ENCODE peak calls at places on chromosomes 11 and 22, in six cellular contexts. W is NAMALWA; S is GM12891; V is NCI-H1417; X is T-cell; I is stimulated activated CD4-positive, alpha-beta T cell treated with anti-CD3 and anti-CD28 coated beads, TNF-alpha, amount 100 ng/mL, for 48 hours. T is an unnamed sample.
A peak's percentile ranks its signal among the peaks of the same experiment; 100 is the strongest.

GRCh38 chr22:19807161-19807913 is 46.8 kb downstream of the TBX1 start:
- DNase-seq in S (no peak), I (no peak), V (no peak), X (no peak), W (no peak), T (no peak)

GRCh38 chr11:107591098-107591445 is at the start of gene ELMOD1:
- DNase-seq in I (peak; percentile 16), X (peak; percentile 21), S (peak; percentile 42), W (no peak), V (peak; percentile 78), T (peak; percentile 73)

GRCh38 chr11:100855466-100856067 is 168.5 kb downstream of the ARHGAP42 start:
- DNase-seq in V (peak; percentile 40), X (no peak), W (peak; percentile 71), I (no peak), S (no peak), T (peak; percentile 20)

GRCh38 chr22:48391171-48391711 is 1436.4 kb downstream of the BRD1 start:
- DNase-seq in W (no peak), X (no peak), S (no peak), V (peak; percentile 2), I (no peak), T (no peak)

GRCh38 chr22:39250131-39250530 is 5.3 kb upstream of the PDGFB start:
- DNase-seq in X (no peak), V (no peak), I (no peak), W (no peak), S (no peak), T (no peak)

GRCh38 chr11:79702303-79702702 is 261.5 kb upstream of the TENM4 start:
- DNase-seq in X (no peak), W (no peak), V (no peak), S (no peak), I (no peak), T (no peak)

GRCh38 chr22:35329114-35329847 is 29.6 kb downstream of the TOM1 start:
- DNase-seq in W (no peak), I (no peak), V (no peak), X (no peak), S (no peak), T (no peak)

GRCh38 chr11:36034572-36035331 is 90.9 kb downstream of the LDLRAD3 start:
- DNase-seq in S (no peak), V (no peak), I (no peak), W (no peak), X (no peak), T (no peak)

GRCh38 chr11:48094643-48095339 is 114.4 kb downstream of the PTPRJ start:
- DNase-seq in I (no peak), X (no peak), V (no peak), S (no peak), W (no peak), T (no peak)

GRCh38 chr22:27804683-27805297 is 3.2 kb upstream of the MN1 start:
- DNase-seq in V (peak; percentile 44), S (peak; percentile 71), I (peak; percentile 47), X (peak; percentile 44), W (peak; percentile 60), T (peak; percentile 78)

GRCh38 chr11:61472868-61473267 is 35.7 kb upstream of the LRRC10B start:
- DNase-seq in X (no peak), I (no peak), V (no peak), S (no peak), W (no peak), T (no peak)

GRCh38 chr11:43738600-43739409 is 58.3 kb downstream of the HSD17B12 start:
- DNase-seq in X (no peak), I (no peak), V (no peak), S (no peak), W (no peak), T (no peak)

GRCh38 chr22:29482253-29482652 is 2.2 kb downstream of the NEFH start:
- DNase-seq in I (no peak), S (no peak), W (no peak), X (no peak), V (no peak), T (no peak)

GRCh38 chr11:112457532-112457931 is 196.9 kb upstream of the PLET1 start:
- DNase-seq in X (no peak), I (no peak), S (no peak), W (no peak), V (no peak), T (no peak)

GRCh38 chr11:97398246-97398645 is 1008.4 kb downstream of the JRKL start:
- DNase-seq in W (no peak), S (no peak), X (no peak), I (no peak), V (no peak), T (no peak)

GRCh38 chr22:47138898-47139789 is 376.7 kb downstream of the TBC1D22A start:
- DNase-seq in W (no peak), I (no peak), V (no peak), X (no peak), S (no peak), T (no peak)

GRCh38 chr11:73171762-73172161 is 29.6 kb upstream of the FCHSD2 start:
- DNase-seq in S (no peak), X (no peak), I (no peak), W (no peak), V (no peak), T (no peak)

GRCh38 chr11:118916842-118917388 is 8.8 kb downstream of the BCL9L start:
- DNase-seq in W (no peak), I (no peak), S (no peak), X (no peak), V (peak; percentile 67), T (no peak)

GRCh38 chr11:64285885-64286800 is 495 bp downstream of the GPR137 start:
- DNase-seq in X (no peak), I (no peak), W (peak; percentile 65), S (no peak), V (peak; percentile 62), T (no peak)

T was measured in GM20000.